ENCODE peak calls at places on chromosome 19, in six cellular contexts. J is hippocampal formation; Q is activated naive CD8-positive, alpha-beta T cell treated with anti-CD3 and anti-CD28 coated beads for 36 hours; C is cardiac fibroblast; O is stromal cell of bone marrow; F is head of caudate nucleus. X is an unnamed sample.

GRCh38 chr19:44817725-44818469 is 9.0 kb downstream of the BCAM start:
- DNase-seq in O (no peak), F (no peak), C (no peak), Q (no peak), J (no peak), X (no peak)

GRCh38 chr19:48635966-48636858 is 967 bp downstream of the DBP start:
- DNase-seq in O (no peak), J (peak; percentile 23), Q (no peak), C (no peak), F (peak; percentile 59), X (no peak)

GRCh38 chr19:53034948-53035675 is 9.4 kb upstream of the ERVV-2 start:
- DNase-seq in C (no peak), J (no peak), F (no peak), Q (no peak), O (no peak), X (no peak)

GRCh38 chr19:40147693-40148347 is 43.4 kb upstream of the MAP3K10 start:
- DNase-seq in O (peak; percentile 77), F (peak; percentile 14), Q (peak; percentile 25), J (no peak), C (peak; percentile 73), X (no peak)

GRCh38 chr19:45526143-45526542 is 18.9 kb downstream of the VASP start:
- DNase-seq in F (peak; percentile 81), C (peak; percentile 72), O (peak; percentile 22), J (peak; percentile 26), Q (no peak), X (peak; percentile 82)

GRCh38 chr19:17327654-17328516 is 6.8 kb downstream of the ANO8 start:
- DNase-seq in J (no peak), F (no peak), Q (peak; percentile 38), O (no peak), C (peak; percentile 68), X (no peak)

GRCh38 chr19:16473875-16474397 is 2.2 kb upstream of the EPS15L1 start:
- DNase-seq in J (no peak), C (peak; percentile 35), F (no peak), O (no peak), Q (no peak), X (no peak)

GRCh38 chr19:35642798-35643254 is 1.3 kb downstream of the ETV2 start:
- DNase-seq in C (no peak), J (no peak), Q (no peak), F (no peak), O (no peak), X (no peak)

GRCh38 chr19:6215701-6216235 is 64.0 kb downstream of the MLLT1 start:
- DNase-seq in F (peak; percentile 2), O (no peak), C (no peak), J (no peak), Q (no peak), X (no peak)